ENCODE peak calls at places on chromosomes 4 and X, in eight cellular contexts. P is transverse colon, M is breast epithelium, X is HL-60, J is endothelial cell of umbilical vein, A is sigmoid colon, G is Panc1, H is SK-N-SH. T is an unnamed sample.

GRCh38 chrX:55026143-55026542 is 4.6 kb downstream of the ALAS2 start:
- DNase-seq in P (no peak), M (no peak), X (no peak), J (no peak), A (no peak), G (no peak), H (no peak), T (no peak)

GRCh38 chr4:182085051-182085480 is 158.1 kb upstream of the TENM3 start:
- DNase-seq in P (no peak), M (no peak), X (no peak), J (no peak), A (no peak), G (no peak), H (no peak), T (no peak)

GRCh38 chr4:128544277-128544676 is 256.7 kb upstream of the PGRMC2 start:
- DNase-seq in P (no peak), M (no peak), X (no peak), J (no peak), A (no peak), G (no peak), H (no peak), T (no peak)

GRCh38 chrX:153775293-153775595 is 5.6 kb upstream of the SRPK3 start:
- DNase-seq in P (no peak), M (no peak), X (no peak), J (no peak), A (no peak), G (no peak), H (peak), T (no peak)

GRCh38 chr4:156169861-156170260 is 216.2 kb upstream of the CTSO start:
- DNase-seq in P (no peak), M (no peak), X (no peak), J (no peak), A (no peak), G (no peak), H (no peak), T (no peak)

GRCh38 chr4:141339386-141339785 is 118.7 kb downstream of the ZNF330 start:
- DNase-seq in P (no peak), M (no peak), X (no peak), J (no peak), A (no peak), G (no peak), H (no peak), T (no peak)

GRCh38 chr4:82906469-82906868 is 5.9 kb downstream of the THAP9 start:
- DNase-seq in P (no peak), M (no peak), X (no peak), J (no peak), A (no peak), G (no peak), H (no peak), T (no peak)

GRCh38 chrX:15956684-15957083 is 102.1 kb upstream of the AP1S2 start:
- DNase-seq in P (no peak), M (no peak), X (no peak), J (no peak), A (no peak), G (no peak), H (no peak), T (no peak)

GRCh38 chr4:117085185-117085701 is at the start of gene TRAM1L1:
- DNase-seq in P (peak), M (no peak), X (peak), J (peak), A (peak), G (no peak), H (peak), T (no peak)

GRCh38 chrX:70402721-70403120 is 20.4 kb upstream of the GDPD2 start:
- DNase-seq in P (no peak), M (no peak), X (no peak), J (no peak), A (no peak), G (no peak), H (no peak), T (no peak)

DNA sequence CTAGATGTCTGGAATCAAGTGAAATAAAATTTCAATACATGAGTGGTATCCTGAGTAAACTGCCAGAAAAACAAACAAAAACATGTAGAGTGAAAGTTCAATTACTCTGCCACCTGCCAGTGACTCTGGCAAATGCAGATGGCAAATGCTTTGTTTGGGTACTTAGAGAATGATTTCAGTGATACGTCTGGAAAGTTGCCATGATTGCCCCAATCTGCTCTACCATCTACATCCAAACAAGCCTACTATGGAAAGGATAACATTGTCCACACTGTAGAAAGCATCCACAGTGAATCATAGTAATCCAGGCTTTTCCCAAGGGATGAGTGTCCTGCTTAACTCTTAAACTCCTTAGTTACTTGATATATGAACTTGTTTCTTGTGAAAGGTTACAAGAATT is 3.4 kb downstream of the SPATA4 start:
- DNase-seq in P (no peak), M (no peak), X (no peak), J (peak), A (no peak), G (peak), H (peak), T (no peak)
- H3K4me3 ChIP-seq in P (no peak), M (no peak), X (no peak), J (no peak), A (no peak), G (no peak), H (no peak), T (no peak)

GRCh38 chr4:87038837-87039715 is 104.3 kb downstream of the AFF1 start:
- DNase-seq in P (peak), M (peak), X (no peak), J (peak), A (peak), G (no peak), H (peak), T (peak)
- H3K27ac ChIP-seq in P (peak), M (peak), X (no peak), J (peak), A (peak), G (no peak), H (peak), T (peak)

GRCh38 chrX:41082783-41083182 is 2.5 kb upstream of the USP9X start:
- DNase-seq in P (no peak), M (no peak), X (peak), J (no peak), A (no peak), G (no peak), H (no peak), T (no peak)

GRCh38 chrX:41084044-41084359 is 1.2 kb upstream of the USP9X start:
- DNase-seq in P (no peak), M (no peak), X (no peak), J (no peak), A (no peak), G (no peak), H (no peak), T (no peak)

GRCh38 chrX:41085883-41086626 is 810 bp downstream of the USP9X start:
- DNase-seq in P (peak), M (peak), X (peak), J (peak), A (peak), G (no peak), H (peak), T (no peak)

GRCh38 chrX:41085105-41085882 is at the start of gene USP9X:
- DNase-seq in P (peak), M (peak), X (peak), J (peak), A (peak), G (peak), H (peak), T (peak)

DNA sequence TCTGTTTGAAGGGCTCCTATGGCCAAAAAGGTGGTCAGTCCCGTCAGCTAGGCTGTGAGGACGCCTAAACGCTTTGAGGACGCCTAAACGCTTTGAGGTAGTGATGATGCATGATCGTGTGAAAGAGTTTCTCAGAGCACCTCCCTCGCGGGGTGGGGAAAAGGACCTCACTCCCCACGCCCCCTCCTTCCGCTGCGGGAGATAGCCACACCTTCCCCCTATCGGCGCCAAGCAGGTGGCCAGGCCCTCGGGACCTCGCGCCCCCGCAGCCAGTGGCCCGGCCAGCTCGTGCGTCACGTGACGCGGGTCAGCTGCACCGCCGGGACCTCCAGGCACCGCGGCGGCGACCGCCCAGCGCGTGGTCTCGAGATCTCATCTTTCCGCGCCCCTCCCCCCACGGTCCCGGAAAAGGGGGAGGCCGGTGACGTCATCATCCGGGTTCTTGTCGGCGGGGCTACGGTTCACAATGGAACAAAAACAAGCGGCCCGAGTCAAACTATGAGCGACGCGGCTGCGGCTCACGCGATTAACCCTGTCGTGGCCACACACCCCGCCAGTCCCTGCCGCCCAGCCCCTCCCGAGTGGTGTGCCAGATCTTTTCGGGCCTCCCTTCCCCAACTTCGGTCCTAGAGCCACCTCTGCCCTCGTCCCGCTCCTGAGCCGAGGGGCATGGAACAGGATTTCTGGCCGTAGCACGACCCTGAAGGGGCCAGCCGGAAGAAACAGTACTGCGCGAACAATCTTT is 713 bp upstream of the USP9X start:
- DNase-seq in P (peak), M (peak), X (peak), J (peak), A (peak), G (peak), H (peak), T (peak)
- TF ChIP-seq POLR2AphosphoS5 in P (peak), M (peak), X (peak), J (peak), A (peak), G (no peak), H (peak), T (peak)

DNA sequence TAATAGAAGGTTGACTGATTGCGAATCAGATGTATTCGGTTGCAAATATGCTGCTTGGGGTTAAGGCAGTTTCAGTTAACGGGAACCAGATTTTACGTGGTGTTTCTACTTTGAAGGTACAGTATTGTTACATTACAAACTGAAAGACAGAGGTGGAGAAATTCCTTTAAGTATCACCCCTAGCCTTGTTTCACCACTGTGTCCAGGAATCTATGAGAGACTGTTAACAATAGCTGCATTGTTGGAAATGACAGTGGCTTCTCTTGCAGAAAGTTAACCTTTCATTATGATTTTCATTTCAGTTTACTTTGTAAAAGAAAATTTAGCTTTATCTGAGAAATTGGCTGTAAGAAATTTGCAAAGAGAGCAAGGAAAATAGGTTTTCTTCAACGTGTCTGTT is 2.6 kb downstream of the CDKL5 start:
- DNase-seq in P (no peak), M (no peak), X (no peak), J (no peak), A (no peak), G (no peak), H (no peak), T (no peak)
- H3K4me3 ChIP-seq in P (no peak), M (no peak), X (no peak), J (no peak), A (no peak), G (no peak), H (peak), T (no peak)

DNA sequence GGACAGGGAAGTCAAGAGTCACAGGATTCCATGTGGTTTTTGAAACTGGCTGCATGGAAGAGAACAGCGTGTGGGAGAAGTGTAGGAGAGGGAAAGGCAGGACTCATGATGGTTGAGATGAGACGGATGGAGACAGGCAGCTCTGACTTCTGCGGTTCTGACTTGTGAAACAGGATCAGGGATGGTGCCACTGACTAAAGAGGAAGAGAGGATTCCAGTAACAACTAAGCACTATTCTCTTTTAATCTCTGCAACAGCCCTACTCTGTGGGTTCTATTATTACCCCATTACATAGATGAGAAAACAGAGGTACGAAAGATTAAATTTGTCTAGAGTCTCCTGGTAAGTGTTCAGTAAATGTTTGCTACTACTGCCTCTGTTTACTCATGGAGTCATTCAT is 156.3 kb downstream of the CBR4 start:
- DNase-seq in P (no peak), M (no peak), X (no peak), J (no peak), A (no peak), G (no peak), H (no peak), T (no peak)
- H3K27ac ChIP-seq in P (peak), M (peak), X (no peak), J (no peak), A (peak), G (no peak), H (no peak), T (peak)

GRCh38 chr4:24980064-24980690 is 50.6 kb downstream of the LGI2 start:
- DNase-seq in P (peak), M (no peak), X (peak), J (peak), A (peak), G (peak), H (peak), T (no peak)
- TF ChIP-seq POLR2AphosphoS5 in P (no peak), M (no peak), X (no peak), J (no peak), A (no peak), G (no peak), H (no peak), T (peak)

DNA sequence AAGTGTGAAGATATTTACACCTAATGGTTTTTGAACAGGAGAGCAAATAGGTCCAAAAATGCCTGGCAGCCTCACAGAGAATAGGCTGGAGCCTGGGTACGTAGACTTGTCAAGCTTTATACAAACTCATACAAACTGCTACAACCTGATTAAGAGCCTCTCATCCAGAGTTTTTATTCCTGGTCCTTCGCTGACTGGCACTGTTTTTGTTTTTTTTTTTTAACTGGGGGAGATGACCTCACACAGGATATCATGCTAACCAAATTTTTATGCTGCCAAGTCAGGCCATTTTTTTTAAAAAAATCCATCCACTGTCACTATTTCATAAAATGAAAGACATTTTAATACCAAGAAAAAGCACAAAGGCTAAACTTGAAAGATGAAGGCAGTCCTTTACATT is 1.9 kb downstream of the FAM114A1 start:
- DNase-seq in P (no peak), M (no peak), X (no peak), J (peak), A (no peak), G (no peak), H (no peak), T (no peak)
- H3K4me3 ChIP-seq in P (no peak), M (no peak), X (no peak), J (no peak), A (peak), G (no peak), H (no peak), T (peak)

DNA sequence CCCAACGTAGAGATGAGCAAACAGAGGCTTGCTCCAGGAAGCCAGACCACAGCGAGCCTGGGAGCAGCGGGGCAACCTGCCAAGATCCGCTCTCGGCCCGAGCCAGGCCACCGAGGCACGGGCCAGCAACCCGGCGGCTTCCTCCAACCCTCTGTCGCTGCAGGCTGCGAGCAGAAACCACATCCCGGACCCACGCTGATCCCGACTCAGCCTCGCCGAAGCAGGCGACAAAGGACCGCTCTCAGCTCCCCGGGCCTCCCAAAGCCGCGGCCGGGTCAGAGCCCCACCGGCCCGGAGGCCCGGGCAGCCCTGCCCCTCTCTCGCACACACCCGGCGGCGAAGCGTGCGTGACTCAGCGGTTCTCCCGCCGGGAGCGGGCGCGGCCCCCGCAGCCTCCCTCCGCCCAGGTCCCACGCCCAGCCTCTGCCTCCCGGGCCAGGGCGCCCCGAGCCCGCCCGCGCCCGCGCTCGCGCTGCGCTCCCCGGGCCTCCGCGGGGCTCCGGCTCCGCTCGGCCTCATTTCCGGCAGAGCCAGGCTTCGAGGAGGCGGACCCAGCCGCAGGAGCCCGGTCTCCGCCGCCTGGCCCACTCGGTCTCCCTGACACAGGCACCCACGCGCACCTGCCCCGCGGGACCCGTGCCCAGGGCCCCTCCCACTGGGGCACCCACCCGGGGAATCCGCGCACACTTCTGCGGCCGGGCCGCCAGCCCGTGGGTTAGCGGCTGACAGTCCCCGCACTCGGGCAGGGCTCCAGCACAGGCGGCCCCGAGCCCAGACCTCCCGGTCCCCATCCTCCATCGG is 1.7 kb downstream of the PPP2R2C start:
- DNase-seq in P (no peak), M (no peak), X (no peak), J (peak), A (peak), G (no peak), H (peak), T (no peak)
- H3K27ac ChIP-seq in P (no peak), M (no peak), X (no peak), J (no peak), A (no peak), G (peak), H (no peak), T (no peak)

GRCh38 chr4:147492761-147493160 is 11.9 kb downstream of the EDNRA start:
- DNase-seq in P (no peak), M (no peak), X (no peak), J (peak), A (no peak), G (no peak), H (no peak), T (no peak)
- TF ChIP-seq POLR2AphosphoS5 in P (no peak), M (no peak), X (no peak), J (no peak), A (no peak), G (no peak), H (no peak), T (no peak)

GRCh38 chrX:38327775-38328081 is 419 bp upstream of the RPGR start:
- DNase-seq in P (no peak), M (no peak), X (no peak), J (no peak), A (no peak), G (no peak), H (no peak), T (no peak)
- H3K4me3 ChIP-seq in P (peak), M (peak), X (peak), J (no peak), A (peak), G (peak), H (peak), T (peak)

T was measured in esophagus muscularis mucosa.